ENCODE peak calls at places on chromosome 18, in six cellular contexts. W, G, T, O, X and K are unnamed samples.

GRCh38 chr18:47582055-47582454 is 330.6 kb upstream of the SKOR2 start:
- DNase-seq in T (no peak), X (no peak), G (peak), W (no peak), O (no peak), K (no peak)

GRCh38 chr18:10689231-10689953 is 163.6 kb downstream of the NAPG start:
- DNase-seq in T (no peak), O (no peak), X (no peak), W (no peak), G (no peak), K (no peak)

GRCh38 chr18:61893971-61894750 is 1.4 kb upstream of the RNF152 start:
- DNase-seq in W (peak), T (peak), G (peak), O (no peak), X (peak), K (peak)

GRCh38 chr18:52582516-52582915 is 242.5 kb downstream of the DCC start:
- DNase-seq in X (no peak), O (no peak), G (no peak), W (no peak), T (no peak), K (no peak)

GRCh38 chr18:62852851-62853250 is 137.5 kb downstream of the PHLPP1 start:
- DNase-seq in O (no peak), T (no peak), X (no peak), W (no peak), G (no peak), K (no peak)

GRCh38 chr18:51447351-51447896 is 249.9 kb upstream of the MEX3C start:
- DNase-seq in G (no peak), T (no peak), W (no peak), O (no peak), X (peak), K (no peak)

GRCh38 chr18:47246027-47246971 is 5.2 kb downstream of the SKOR2 start:
- DNase-seq in X (no peak), W (no peak), G (no peak), O (no peak), T (no peak), K (no peak)

GRCh38 chr18:77131100-77131651 is 1.4 kb downstream of the MBP start:
- DNase-seq in W (no peak), T (peak), G (peak), X (peak), O (no peak), K (peak)

GRCh38 chr18:23115683-23116096 is 19.6 kb upstream of the CABLES1 start:
- DNase-seq in W (no peak), T (no peak), G (no peak), O (peak), X (peak), K (peak)

GRCh38 chr18:75544496-75544895 is 117.0 kb upstream of the SMIM21 start:
- DNase-seq in G (no peak), X (no peak), T (no peak), O (no peak), W (no peak), K (no peak)

GRCh38 chr18:58225101-58225500 is 181.1 kb downstream of the NEDD4L start:
- DNase-seq in W (no peak), T (no peak), O (no peak), G (no peak), X (no peak), K (no peak)

GRCh38 chr18:37362158-37362890 is 203.3 kb downstream of the CELF4 start:
- DNase-seq in O (no peak), G (peak), T (no peak), X (no peak), W (no peak), K (no peak)

GRCh38 chr18:76444436-76445105 is 50.5 kb downstream of the ZNF516 start:
- DNase-seq in X (no peak), G (no peak), T (peak), W (no peak), O (no peak), K (no peak)

GRCh38 chr18:63974991-63975390 is 5.1 kb downstream of the SERPINB8 start:
- DNase-seq in X (no peak), G (no peak), W (no peak), O (no peak), T (no peak), K (peak)
- TF ChIP-seq CTCF in X (no peak), G (no peak), W (no peak), O (peak), T (no peak), K (peak)

DNA sequence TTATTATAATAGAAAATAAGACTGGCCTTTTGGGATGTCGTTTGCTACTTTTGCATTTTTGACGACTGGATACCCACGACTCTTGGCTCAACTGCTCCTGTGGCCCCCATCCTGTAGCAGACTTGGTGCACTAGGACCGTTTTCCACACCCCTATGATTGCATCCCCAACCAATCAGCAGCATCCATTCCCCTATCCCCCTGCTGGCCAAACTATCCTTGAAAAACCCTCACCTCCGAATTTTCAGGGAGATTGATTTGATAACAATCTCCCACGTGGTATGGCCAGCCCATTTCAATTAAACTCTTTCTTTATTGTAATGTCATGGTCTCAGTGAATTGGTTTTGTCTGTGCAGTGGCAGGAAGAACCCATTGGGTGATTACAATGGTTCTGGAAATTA is 37.9 kb upstream of the TTR start:
- DNase-seq in O (no peak), T (no peak), X (no peak), G (no peak), W (no peak), K (peak)
- TF ChIP-seq CTCF in O (peak), T (no peak), X (no peak), G (no peak), W (no peak), K (peak)

GRCh38 chr18:48711651-48712486 is 173.0 kb downstream of the CTIF start:
- DNase-seq in O (no peak), T (peak), X (peak), G (no peak), W (no peak), K (peak)
- TF ChIP-seq CTCF in O (peak), T (no peak), X (peak), G (peak), W (peak), K (peak)

GRCh38 chr18:35127201-35127600 is 86.0 kb downstream of the MAPRE2 start:
- DNase-seq in O (no peak), G (no peak), X (no peak), T (no peak), W (no peak), K (peak)
- TF ChIP-seq CTCF in O (peak), G (no peak), X (no peak), T (no peak), W (no peak), K (no peak)

GRCh38 chr18:8478968-8479370 is 130.3 kb upstream of the RAB12 start:
- DNase-seq in X (no peak), T (no peak), G (no peak), O (no peak), W (no peak), K (no peak)
- TF ChIP-seq CTCF in X (no peak), T (no peak), G (no peak), O (no peak), W (no peak), K (no peak)